ENCODE peak calls at places on chromosome 21, in eight cellular contexts. One of them, this sample, is unnamed.

GRCh38 chr21:41954654-41955499 is 1.1 kb upstream of the C2CD2 start:
- DNase-seq in left ventricle myocardium inferior: no peak
- DNase-seq in lower lobe of right lung: no peak
- DNase-seq in stomach: no peak
- DNase-seq in pancreas: no peak
- DNase-seq in HepG2: no peak
- DNase-seq in right lobe of liver: no peak
- DNase-seq in Caco-2: no peak
- DNase-seq in this sample: no peak

GRCh38 chr21:42013338-42013737 is 3.2 kb upstream of the ZBTB21 start:
- DNase-seq in left ventricle myocardium inferior: no peak
- DNase-seq in lower lobe of right lung: no peak
- DNase-seq in stomach: no peak
- DNase-seq in pancreas: no peak
- DNase-seq in HepG2: no peak
- DNase-seq in right lobe of liver: no peak
- DNase-seq in Caco-2: no peak
- DNase-seq in this sample: no peak

GRCh38 chr21:38843379-38843778 is 37.6 kb downstream of the ETS2 start:
- DNase-seq in left ventricle myocardium inferior: no peak
- DNase-seq in lower lobe of right lung: no peak
- DNase-seq in stomach: no peak
- DNase-seq in pancreas: no peak
- DNase-seq in HepG2: no peak
- DNase-seq in right lobe of liver: no peak
- DNase-seq in Caco-2: no peak
- DNase-seq in this sample: no peak

GRCh38 chr21:38221594-38221993 is 35.2 kb upstream of the KCNJ15 start:
- DNase-seq in left ventricle myocardium inferior: no peak
- DNase-seq in lower lobe of right lung: no peak
- DNase-seq in stomach: no peak
- DNase-seq in pancreas: no peak
- DNase-seq in HepG2: no peak
- DNase-seq in right lobe of liver: no peak
- DNase-seq in Caco-2: no peak
- DNase-seq in this sample: no peak

GRCh38 chr21:36820176-36821031 is 121.5 kb downstream of the SIM2 start:
- DNase-seq in left ventricle myocardium inferior: no peak
- DNase-seq in lower lobe of right lung: no peak
- DNase-seq in stomach: no peak
- DNase-seq in pancreas: no peak
- DNase-seq in HepG2: no peak
- DNase-seq in right lobe of liver: no peak
- DNase-seq in Caco-2: no peak
- DNase-seq in this sample: no peak

GRCh38 chr21:43289442-43289841 is 120.6 kb downstream of the CRYAA start:
- DNase-seq in left ventricle myocardium inferior: peak; percentile 6
- DNase-seq in lower lobe of right lung: no peak
- DNase-seq in stomach: no peak
- DNase-seq in pancreas: no peak
- DNase-seq in HepG2: no peak
- DNase-seq in right lobe of liver: no peak
- DNase-seq in Caco-2: no peak
- DNase-seq in this sample: no peak

GRCh38 chr21:15172963-15173362 is 108.2 kb upstream of the NRIP1 start:
- DNase-seq in left ventricle myocardium inferior: no peak
- DNase-seq in lower lobe of right lung: no peak
- DNase-seq in stomach: no peak
- DNase-seq in pancreas: no peak
- DNase-seq in HepG2: peak; percentile 31
- DNase-seq in right lobe of liver: no peak
- DNase-seq in Caco-2: no peak
- DNase-seq in this sample: no peak

GRCh38 chr21:41768371-41769042 is 1.7 kb upstream of the RIPK4 start:
- DNase-seq in left ventricle myocardium inferior: no peak
- DNase-seq in lower lobe of right lung: peak; percentile 51
- DNase-seq in stomach: peak; percentile 78
- DNase-seq in pancreas: peak; percentile 88
- DNase-seq in HepG2: peak; percentile 95
- DNase-seq in right lobe of liver: peak; percentile 91
- DNase-seq in Caco-2: peak; percentile 91
- DNase-seq in this sample: no peak

GRCh38 chr21:42532466-42533181 is 19.0 kb downstream of the SLC37A1 start:
- DNase-seq in left ventricle myocardium inferior: peak; percentile 41
- DNase-seq in lower lobe of right lung: peak; percentile 74
- DNase-seq in stomach: peak; percentile 78
- DNase-seq in pancreas: no peak
- DNase-seq in HepG2: no peak
- DNase-seq in right lobe of liver: peak; percentile 85
- DNase-seq in Caco-2: no peak
- DNase-seq in this sample: peak; percentile 81

GRCh38 chr21:37427221-37427620 is 60.6 kb downstream of the DYRK1A start:
- DNase-seq in left ventricle myocardium inferior: no peak
- DNase-seq in lower lobe of right lung: no peak
- DNase-seq in stomach: no peak
- DNase-seq in pancreas: no peak
- DNase-seq in HepG2: no peak
- DNase-seq in right lobe of liver: no peak
- DNase-seq in Caco-2: no peak
- DNase-seq in this sample: no peak

GRCh38 chr21:37665230-37666024 is 250.8 kb downstream of the KCNJ6 start:
- DNase-seq in left ventricle myocardium inferior: no peak
- DNase-seq in lower lobe of right lung: no peak
- DNase-seq in stomach: no peak
- DNase-seq in pancreas: no peak
- DNase-seq in HepG2: no peak
- DNase-seq in right lobe of liver: no peak
- DNase-seq in Caco-2: no peak
- DNase-seq in this sample: no peak

GRCh38 chr21:38434913-38435533 is 63.3 kb downstream of the ERG start:
- DNase-seq in left ventricle myocardium inferior: no peak
- DNase-seq in lower lobe of right lung: no peak
- DNase-seq in stomach: no peak
- DNase-seq in pancreas: no peak
- DNase-seq in HepG2: no peak
- DNase-seq in right lobe of liver: no peak
- DNase-seq in Caco-2: no peak
- DNase-seq in this sample: peak; percentile 60

GRCh38 chr21:33945652-33946270 is 30.2 kb upstream of the ATP5PO start:
- DNase-seq in left ventricle myocardium inferior: no peak
- DNase-seq in lower lobe of right lung: no peak
- DNase-seq in stomach: no peak
- DNase-seq in pancreas: no peak
- DNase-seq in HepG2: no peak
- DNase-seq in right lobe of liver: no peak
- DNase-seq in Caco-2: no peak
- DNase-seq in this sample: no peak

GRCh38 chr21:29265690-29266479 is 32.8 kb upstream of the BACH1 start:
- DNase-seq in left ventricle myocardium inferior: no peak
- DNase-seq in lower lobe of right lung: no peak
- DNase-seq in stomach: no peak
- DNase-seq in pancreas: no peak
- DNase-seq in HepG2: no peak
- DNase-seq in right lobe of liver: no peak
- DNase-seq in Caco-2: no peak
- DNase-seq in this sample: no peak

GRCh38 chr21:42319851-42320602 is 4.8 kb upstream of the TFF3 start:
- DNase-seq in left ventricle myocardium inferior: no peak
- DNase-seq in lower lobe of right lung: no peak
- DNase-seq in stomach: no peak
- DNase-seq in pancreas: peak; percentile 55
- DNase-seq in HepG2: no peak
- DNase-seq in right lobe of liver: no peak
- DNase-seq in Caco-2: no peak
- DNase-seq in this sample: peak; percentile 55

GRCh38 chr21:16570856-16571255 is 841.1 kb downstream of the USP25 start:
- DNase-seq in left ventricle myocardium inferior: no peak
- DNase-seq in lower lobe of right lung: no peak
- DNase-seq in stomach: no peak
- DNase-seq in pancreas: no peak
- DNase-seq in HepG2: no peak
- DNase-seq in right lobe of liver: no peak
- DNase-seq in Caco-2: no peak
- DNase-seq in this sample: no peak
- H3K36me3 ChIP-seq in left ventricle myocardium inferior: no peaks in the 10 kb centered on the region
- H3K36me3 ChIP-seq in lower lobe of right lung: no peaks in the 10 kb centered on the region
- H3K36me3 ChIP-seq in stomach: no peaks in the 10 kb centered on the region
- H3K36me3 ChIP-seq in pancreas: no peaks in the 10 kb centered on the region
- H3K36me3 ChIP-seq in HepG2: no peaks in the 10 kb centered on the region
- H3K36me3 ChIP-seq in right lobe of liver: no peaks in the 10 kb centered on the region
- H3K36me3 ChIP-seq in Caco-2: no peaks in the 10 kb centered on the region
- H3K36me3 ChIP-seq in this sample: no peaks in the 10 kb centered on the region

DNA sequence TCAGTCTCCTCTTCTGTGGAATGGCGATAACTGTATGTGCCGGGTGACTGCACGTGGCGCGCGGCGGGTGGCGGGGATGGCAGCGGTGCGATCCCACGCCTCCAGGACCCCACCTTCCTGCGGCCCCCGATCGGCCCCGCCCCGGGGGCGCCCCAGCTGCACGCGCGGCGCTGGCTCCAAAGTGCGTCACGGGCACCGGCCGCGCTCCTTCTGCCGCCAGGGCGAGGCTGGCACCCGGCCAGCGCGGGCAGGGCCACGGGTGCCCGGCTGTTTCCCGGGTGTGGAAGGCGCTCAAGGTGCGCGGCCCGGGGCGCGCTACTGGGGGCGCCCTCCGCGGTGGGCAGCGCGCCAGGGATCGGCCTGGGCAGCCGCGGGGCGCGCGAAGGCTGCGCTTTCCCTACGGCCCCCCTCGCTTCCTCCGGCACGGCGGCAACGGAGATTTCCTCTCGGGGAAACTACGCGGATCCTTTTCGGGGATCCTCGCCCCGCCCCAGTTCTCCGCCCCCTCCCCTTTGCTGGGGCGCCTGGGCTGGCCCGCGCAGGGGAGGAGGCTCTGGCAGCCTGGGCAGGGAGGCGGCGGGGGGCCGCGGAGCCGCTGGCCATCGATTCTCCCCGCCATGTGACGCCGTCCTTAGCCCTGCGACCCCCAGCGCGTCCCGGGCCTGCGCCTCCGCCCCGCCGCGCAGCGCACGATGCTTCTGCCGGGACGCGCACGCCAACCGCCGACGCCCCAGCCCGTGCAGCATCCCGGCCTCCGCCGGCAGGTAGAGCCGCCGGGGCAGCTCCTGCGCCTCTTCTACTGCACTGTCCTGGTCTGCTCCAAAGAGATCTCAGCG is at the start of gene EVA1C:
- DNase-seq in left ventricle myocardium inferior: peak; percentile 78
- DNase-seq in lower lobe of right lung: peak; percentile 83
- DNase-seq in stomach: peak; percentile 83
- DNase-seq in pancreas: peak; percentile 60
- DNase-seq in HepG2: no peak
- DNase-seq in right lobe of liver: peak; percentile 75
- DNase-seq in Caco-2: peak; percentile 35
- DNase-seq in this sample: no peak
- TF ChIP-seq CTCF in left ventricle myocardium inferior: peak; percentile 50
- TF ChIP-seq CTCF in lower lobe of right lung: no peak
- TF ChIP-seq CTCF in stomach: no peak
- TF ChIP-seq CTCF in pancreas: peak; percentile 11
- TF ChIP-seq CTCF in HepG2: no peak
- TF ChIP-seq CTCF in right lobe of liver: peak; percentile 28
- TF ChIP-seq CTCF in Caco-2: no peak
- TF ChIP-seq CTCF in this sample: peak; percentile 15

GRCh38 chr21:17782051-17782450 is 37.1 kb downstream of the C21orf91 start:
- DNase-seq in left ventricle myocardium inferior: no peak
- DNase-seq in lower lobe of right lung: no peak
- DNase-seq in stomach: no peak
- DNase-seq in pancreas: no peak
- DNase-seq in HepG2: no peak
- DNase-seq in right lobe of liver: no peak
- DNase-seq in Caco-2: no peak
- DNase-seq in this sample: no peak

GRCh38 chr21:17780539-17780938 is 38.6 kb downstream of the C21orf91 start:
- DNase-seq in left ventricle myocardium inferior: no peak
- DNase-seq in lower lobe of right lung: no peak
- DNase-seq in stomach: no peak
- DNase-seq in pancreas: no peak
- DNase-seq in HepG2: no peak
- DNase-seq in right lobe of liver: no peak
- DNase-seq in Caco-2: no peak
- DNase-seq in this sample: no peak

GRCh38 chr21:17781524-17781923 is 37.6 kb downstream of the C21orf91 start:
- DNase-seq in left ventricle myocardium inferior: no peak
- DNase-seq in lower lobe of right lung: no peak
- DNase-seq in stomach: no peak
- DNase-seq in pancreas: no peak
- DNase-seq in HepG2: no peak
- DNase-seq in right lobe of liver: no peak
- DNase-seq in Caco-2: no peak
- DNase-seq in this sample: no peak

GRCh38 chr21:17777321-17777720 is 41.8 kb downstream of the C21orf91 start:
- DNase-seq in left ventricle myocardium inferior: no peak
- DNase-seq in lower lobe of right lung: no peak
- DNase-seq in stomach: no peak
- DNase-seq in pancreas: no peak
- DNase-seq in HepG2: no peak
- DNase-seq in right lobe of liver: no peak
- DNase-seq in Caco-2: no peak
- DNase-seq in this sample: no peak

DNA sequence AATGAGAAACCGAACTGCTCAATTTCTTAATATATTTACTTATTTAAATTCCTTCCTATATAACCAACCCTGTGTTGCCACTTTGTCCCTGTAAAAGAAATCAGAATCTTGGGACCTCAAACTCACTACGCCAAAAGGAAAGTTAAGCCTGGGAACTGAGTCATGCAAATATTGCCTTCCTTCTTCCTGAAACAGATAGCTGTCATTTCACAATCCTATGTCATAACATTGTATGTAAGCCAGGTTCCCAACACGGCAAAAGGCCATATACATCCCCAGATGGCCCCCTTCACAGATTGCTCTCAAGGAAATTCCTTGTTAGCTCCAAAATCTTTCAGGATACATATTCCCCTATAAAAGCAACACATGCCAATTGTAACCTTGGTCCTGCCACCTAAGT is 39.7 kb downstream of the C21orf91 start:
- DNase-seq in left ventricle myocardium inferior: no peak
- DNase-seq in lower lobe of right lung: no peak
- DNase-seq in stomach: no peak
- DNase-seq in pancreas: no peak
- DNase-seq in HepG2: no peak
- DNase-seq in right lobe of liver: no peak
- DNase-seq in Caco-2: no peak
- DNase-seq in this sample: no peak
- H3K4me1 ChIP-seq in left ventricle myocardium inferior: no peaks in the 10 kb centered on the region
- H3K4me1 ChIP-seq in lower lobe of right lung: peaks cover 16% of the 10 kb centered on the region
- H3K4me1 ChIP-seq in stomach: no peaks in the 10 kb centered on the region
- H3K4me1 ChIP-seq in pancreas: no peaks in the 10 kb centered on the region
- H3K4me1 ChIP-seq in HepG2: peaks cover 17% of the 10 kb centered on the region
- H3K4me1 ChIP-seq in right lobe of liver: no peaks in the 10 kb centered on the region
- H3K4me1 ChIP-seq in Caco-2: no peaks in the 10 kb centered on the region
- H3K4me1 ChIP-seq in this sample: no peaks in the 10 kb centered on the region

DNA sequence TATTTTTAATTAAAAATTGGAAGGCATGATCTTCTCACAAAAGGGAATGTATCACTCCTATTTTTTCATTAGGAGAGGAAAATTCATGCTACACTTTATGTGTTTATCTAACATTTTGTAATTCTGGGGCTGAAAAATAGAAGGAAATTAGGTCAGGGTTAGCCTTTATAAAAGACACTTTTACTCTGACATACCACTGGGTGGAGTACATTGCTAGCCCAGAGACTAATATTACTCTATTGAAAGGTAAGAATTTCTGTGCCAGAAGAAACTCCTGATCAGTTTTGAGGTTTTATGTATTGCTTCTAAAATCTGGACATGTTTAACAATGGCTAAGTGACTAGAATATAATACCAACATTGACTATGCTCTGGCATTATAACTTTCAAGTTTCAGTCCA is 724.6 kb downstream of the USP25 start:
- DNase-seq in left ventricle myocardium inferior: no peak
- DNase-seq in lower lobe of right lung: no peak
- DNase-seq in stomach: no peak
- DNase-seq in pancreas: no peak
- DNase-seq in HepG2: no peak
- DNase-seq in right lobe of liver: no peak
- DNase-seq in Caco-2: no peak
- DNase-seq in this sample: no peak
- H3K36me3 ChIP-seq in left ventricle myocardium inferior: no peaks in the 10 kb centered on the region
- H3K36me3 ChIP-seq in lower lobe of right lung: no peaks in the 10 kb centered on the region
- H3K36me3 ChIP-seq in stomach: no peaks in the 10 kb centered on the region
- H3K36me3 ChIP-seq in pancreas: no peaks in the 10 kb centered on the region
- H3K36me3 ChIP-seq in HepG2: no peaks in the 10 kb centered on the region
- H3K36me3 ChIP-seq in right lobe of liver: no peaks in the 10 kb centered on the region
- H3K36me3 ChIP-seq in Caco-2: no peaks in the 10 kb centered on the region
- H3K36me3 ChIP-seq in this sample: no peaks in the 10 kb centered on the region

This sample was measured in right atrium auricular region.